ENCODE peak calls at places on chromosomes 12 and 14, in four cellular contexts. P, H, W and S are unnamed samples. For H3K9me3 and H3K4me1, the result is how much of the 10 kb centered on the place peaks cover.

GRCh38 chr12:81330480-81330879 is 252.6 kb downstream of the ACSS3 start:
- DNase-seq in W (no peak), P (no peak), H (no peak), S (no peak)

GRCh38 chr14:69335421-69335820 is 62.7 kb downstream of the ERH start:
- DNase-seq in H (no peak), W (no peak), P (no peak), S (no peak)

GRCh38 chr12:42641231-42641630 is 51.7 kb upstream of the PRICKLE1 start:
- DNase-seq in P (no peak), W (no peak), H (no peak), S (no peak)

GRCh38 chr12:72272731-72273498 is 745 bp downstream of the TRHDE start:
- DNase-seq in P (no peak), H (peak), W (no peak), S (no peak)

GRCh38 chr12:63353559-63353958 is 202.6 kb upstream of the AVPR1A start:
- DNase-seq in H (no peak), W (no peak), P (no peak), S (no peak)

GRCh38 chr14:26392498-26392897 is 205.3 kb downstream of the NOVA1 start:
- DNase-seq in H (no peak), W (no peak), P (no peak), S (no peak)

GRCh38 chr12:3165311-3165931 is 88.2 kb downstream of the TSPAN9 start:
- DNase-seq in H (no peak), W (no peak), P (no peak), S (no peak)

GRCh38 chr14:96370528-96370927 is 7.2 kb downstream of the GSKIP start:
- DNase-seq in P (no peak), H (no peak), W (no peak), S (no peak)

GRCh38 chr12:96501139-96501741 is 11.9 kb downstream of the CFAP54 start:
- DNase-seq in W (peak), H (peak), P (peak), S (no peak)

GRCh38 chr14:76941544-76942287 is 86.8 kb downstream of the IRF2BPL start:
- DNase-seq in W (no peak), P (no peak), H (no peak), S (no peak)

GRCh38 chr14:21978184-21978998 is 304.8 kb upstream of the OR4E1 start:
- DNase-seq in P (no peak), W (peak), H (no peak), S (no peak)

GRCh38 chr12:6884539-6884938 is 11.4 kb upstream of the SPSB2 start:
- DNase-seq in P (no peak), W (no peak), H (no peak), S (no peak)

GRCh38 chr14:77436042-77436441 is 12.7 kb upstream of the NOXRED1 start:
- DNase-seq in W (no peak), H (no peak), P (no peak), S (no peak)

GRCh38 chr14:78253986-78254385 is 83.8 kb downstream of the NRXN3 start:
- DNase-seq in H (no peak), W (no peak), P (no peak), S (no peak)

DNA sequence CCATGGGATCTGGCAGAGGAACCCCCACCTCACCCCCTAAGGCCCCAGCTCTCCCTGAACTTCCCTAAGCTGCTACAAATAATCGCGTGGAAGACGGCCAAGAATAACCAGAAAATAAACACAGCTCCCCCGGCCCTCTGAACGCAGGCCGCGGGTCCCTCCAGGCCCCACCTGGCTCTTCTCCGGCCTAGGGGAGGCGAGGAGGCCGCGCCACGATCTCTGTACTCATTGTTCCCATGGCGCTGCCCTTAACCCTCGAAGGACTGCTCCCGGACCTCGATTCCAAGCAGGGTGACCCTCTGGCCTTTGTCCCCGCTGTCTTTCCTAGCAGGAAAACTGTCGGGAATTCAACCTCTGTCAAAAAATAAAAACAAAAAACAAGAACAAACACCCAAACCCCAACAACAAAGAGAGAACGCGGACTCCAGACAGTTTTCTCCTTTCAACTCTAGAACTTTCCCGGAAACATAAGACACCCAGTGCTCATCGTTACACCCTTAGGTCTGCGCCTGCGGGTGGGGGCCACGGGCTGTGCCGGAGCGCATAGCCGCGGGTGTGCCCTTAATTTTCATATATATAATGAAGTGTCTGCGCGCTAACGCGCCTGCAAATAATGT is 34.0 kb upstream of the TBX5 start:
- DNase-seq in W (no peak), P (no peak), H (no peak), S (no peak)
- H3K9me3 ChIP-seq in W (under half), P (under half), H (under half), S (under half)

DNA sequence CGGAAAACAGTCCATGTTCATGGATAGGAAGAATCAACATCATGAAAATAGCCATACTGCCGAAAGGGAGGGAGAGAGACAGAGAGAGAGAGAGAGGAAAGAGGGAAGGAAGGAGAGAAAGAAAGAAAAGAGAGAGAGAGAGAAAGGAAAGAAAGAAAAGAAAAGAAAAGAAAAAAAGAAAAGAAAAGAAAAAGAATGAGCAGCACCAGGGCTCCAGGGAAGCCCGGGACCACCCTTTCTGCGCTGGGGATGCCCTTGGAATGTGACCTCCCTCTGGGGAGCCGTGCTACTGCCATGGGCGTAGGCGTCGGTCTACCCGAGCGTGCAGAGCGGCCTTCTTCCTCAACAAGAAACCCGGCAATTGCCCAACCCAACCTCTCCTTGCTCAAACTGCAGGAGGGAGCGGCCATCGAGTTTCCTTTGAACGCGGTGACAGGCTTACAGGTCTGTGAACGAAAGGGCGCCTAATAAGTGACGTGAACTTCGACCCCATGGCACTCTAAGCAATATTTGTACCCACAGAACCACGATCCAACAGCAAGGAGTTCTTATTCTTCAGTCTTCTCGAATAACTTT is 16.9 kb downstream of the OR6S1 start:
- DNase-seq in W (peak), H (peak), P (peak), S (peak)
- H3K27ac ChIP-seq in W (no peak), H (no peak), P (no peak), S (no peak)

GRCh38 chr12:107493646-107494045 is 192.0 kb upstream of the PWP1 start:
- DNase-seq in H (no peak), P (no peak), W (no peak), S (no peak)

GRCh38 chr12:107494331-107494730 is 191.3 kb upstream of the PWP1 start:
- DNase-seq in W (no peak), P (no peak), H (no peak), S (no peak)

GRCh38 chr12:107491856-107492255 is 193.7 kb upstream of the PWP1 start:
- DNase-seq in W (no peak), H (no peak), P (no peak), S (no peak)

GRCh38 chr12:107493135-107493494 is 192.5 kb upstream of the PWP1 start:
- DNase-seq in P (no peak), W (no peak), H (no peak), S (no peak)

DNA sequence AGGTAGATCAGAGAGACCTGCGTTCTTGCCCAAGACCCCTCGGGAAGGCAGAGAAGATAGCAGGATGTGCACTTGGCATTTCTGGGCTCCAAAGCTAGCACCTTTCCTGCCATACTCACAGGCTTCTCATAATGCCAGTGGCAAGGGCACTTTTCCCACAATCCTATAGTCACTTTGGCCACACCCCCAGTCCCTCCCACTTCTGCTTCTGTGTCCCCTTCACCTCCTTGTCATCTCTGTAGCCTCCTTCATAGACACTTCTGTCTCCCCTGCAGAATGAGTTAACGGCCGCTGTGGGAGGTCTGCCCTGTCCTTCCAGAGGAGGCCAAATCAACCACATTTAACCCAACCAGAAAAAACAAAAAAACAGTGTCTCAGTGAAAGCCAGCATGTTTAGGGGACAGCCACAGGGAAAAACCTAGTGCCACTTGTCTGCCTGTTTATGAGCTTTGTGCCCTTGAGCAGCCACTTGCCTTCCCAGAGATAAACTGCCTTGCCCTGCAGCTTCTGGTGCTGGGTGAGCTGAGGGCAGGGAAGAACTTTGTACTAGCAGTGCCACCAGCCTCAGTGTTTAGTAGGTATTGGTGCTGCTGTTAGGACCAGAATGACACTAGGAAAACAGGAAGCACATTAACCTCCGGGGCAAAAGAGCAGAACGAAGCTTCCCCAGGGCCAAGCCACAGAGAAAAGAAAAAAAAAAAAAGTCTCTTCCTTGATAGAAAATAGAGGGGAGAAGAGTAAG is 193.0 kb upstream of the PWP1 start:
- DNase-seq in H (no peak), W (peak), P (no peak), S (no peak)
- H3K4me1 ChIP-seq in H (under half), W (under half), P (under half), S (under half)

DNA sequence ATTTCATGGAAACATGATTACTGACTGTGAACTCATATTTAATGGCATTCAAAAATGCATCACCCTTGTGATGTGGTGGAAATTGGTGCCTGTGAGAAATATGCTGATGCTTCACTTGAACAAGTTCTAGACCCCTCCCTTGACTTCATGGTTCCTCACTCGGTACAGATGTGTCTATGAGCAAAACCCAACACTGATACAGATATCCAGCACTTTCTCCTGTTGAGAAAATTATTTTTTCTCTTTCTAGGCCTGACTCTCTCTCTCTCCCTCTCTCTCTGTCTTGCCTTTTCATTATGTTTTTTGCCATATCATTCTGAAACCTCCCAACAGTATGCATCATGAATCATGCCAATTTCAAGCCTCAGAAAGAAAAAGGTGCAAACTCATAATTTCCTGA is 543.4 kb downstream of the TMEM121 start:
- DNase-seq in P (no peak), H (no peak), W (no peak), S (no peak)
- H3K9me3 ChIP-seq in P (under half), H (under half), W (under half), S (under half)

DNA sequence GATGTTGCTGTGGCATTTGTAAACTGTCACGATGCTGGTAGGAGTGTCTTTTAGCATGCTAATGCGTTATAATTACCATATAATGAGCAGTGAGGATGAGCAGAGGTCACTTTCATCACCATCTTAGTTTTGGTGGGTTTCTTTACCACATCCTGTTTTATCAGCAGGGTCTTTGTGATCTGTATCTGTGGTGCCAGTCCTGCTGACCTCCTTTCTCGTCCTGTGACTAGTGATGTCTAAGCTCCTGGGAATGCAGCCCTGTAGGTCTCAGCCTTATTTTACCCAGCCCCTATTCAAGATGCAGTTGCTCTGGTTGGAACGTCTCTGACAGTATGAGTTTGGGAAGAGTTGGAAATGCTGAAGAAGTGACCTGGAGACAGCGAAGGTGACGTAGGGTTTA is 100.6 kb downstream of the ZNF664 start:
- DNase-seq in H (no peak), P (no peak), W (no peak), S (no peak)
- H3K27ac ChIP-seq in H (no peak), P (no peak), W (no peak), S (no peak)